ENCODE peak calls at places on chromosomes 2 and 18, in four cellular contexts. W, G, E and V are unnamed samples.
A peak's percentile ranks its signal among the peaks of the same experiment; 100 is the strongest.

GRCh38 chr2:16223481-16224177 is 283.3 kb downstream of the MYCN start:
- DNase-seq in G (no peak), E (no peak), W (no peak), V (no peak)

GRCh38 chr2:223797811-223798721 is 39.3 kb downstream of the AP1S3 start:
- DNase-seq in E (peak; percentile 39), W (no peak), G (peak; percentile 79), V (peak; percentile 60)

GRCh38 chr2:230949966-230950832 is 25.2 kb upstream of the GPR55 start:
- DNase-seq in W (no peak), E (no peak), G (peak; percentile 94), V (peak; percentile 61)

GRCh38 chr2:59025157-59025757 is 784.1 kb upstream of the FANCL start:
- DNase-seq in E (peak; percentile 75), W (no peak), G (no peak), V (peak; percentile 28)

GRCh38 chr2:19898592-19899329 is 3.0 kb downstream of the TTC32 start:
- DNase-seq in E (no peak), G (no peak), W (no peak), V (no peak)

GRCh38 chr18:36856815-36857214 is 27.9 kb downstream of the KIAA1328 start:
- DNase-seq in E (no peak), W (no peak), G (no peak), V (no peak)

GRCh38 chr18:9364242-9364641 is 29.7 kb downstream of the TWSG1 start:
- DNase-seq in W (no peak), G (no peak), E (no peak), V (no peak)

GRCh38 chr2:225737556-225737955 is 338.0 kb downstream of the NYAP2 start:
- DNase-seq in W (no peak), G (no peak), E (no peak), V (no peak)

GRCh38 chr2:42967959-42968674 is 175.7 kb upstream of the HAAO start:
- DNase-seq in W (no peak), G (no peak), E (no peak), V (no peak)

GRCh38 chr18:71598374-71598773 is 945.8 kb downstream of the CBLN2 start:
- DNase-seq in W (no peak), E (no peak), G (no peak), V (no peak)

GRCh38 chr2:174021056-174021656 is 56.0 kb upstream of the SP3 start:
- DNase-seq in E (no peak), G (no peak), W (no peak), V (peak; percentile 48)

GRCh38 chr2:71190959-71191943 is 35.7 kb downstream of the PAIP2B start:
- DNase-seq in G (no peak), E (no peak), W (no peak), V (no peak)

GRCh38 chr18:14092625-14093361 is 39.4 kb downstream of the ZNF519 start:
- DNase-seq in E (no peak), G (no peak), W (no peak), V (no peak)

GRCh38 chr2:25076749-25077148 is 34.9 kb downstream of the EFR3B start:
- DNase-seq in G (no peak), E (no peak), W (no peak), V (no peak)

GRCh38 chr2:239793851-239794250 is 231.3 kb downstream of the NDUFA10 start:
- DNase-seq in E (no peak), W (no peak), G (no peak), V (no peak)

GRCh38 chr18:55997156-55997561 is 409.2 kb upstream of the TCF4 start:
- DNase-seq in G (no peak), E (no peak), W (no peak), V (no peak)
- TF ChIP-seq CTCF in G (no peak), E (no peak), W (no peak), V (no peak)

DNA sequence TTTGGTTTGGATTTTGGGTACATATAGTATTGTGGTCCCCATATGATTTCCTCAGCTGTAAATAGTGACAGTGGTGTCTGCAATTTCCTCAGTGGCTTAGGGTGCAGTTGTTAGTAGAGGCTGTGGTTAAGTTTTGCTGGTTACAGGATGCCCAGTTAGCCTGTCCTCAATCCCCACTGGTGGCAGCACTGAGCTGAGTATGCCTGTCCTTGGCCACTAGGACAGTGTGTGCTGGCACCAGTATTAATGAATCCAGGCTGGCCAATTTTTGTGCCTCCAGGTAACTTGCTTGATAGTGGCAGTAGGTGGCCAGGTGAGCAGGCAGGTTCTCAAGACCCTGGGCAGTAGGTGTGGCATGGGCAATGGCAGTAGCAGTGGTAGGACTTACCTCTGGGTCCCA is 973.1 kb downstream of the TMEM182 start:
- DNase-seq in G (no peak), W (no peak), E (no peak), V (no peak)
- TF ChIP-seq CTCF in G (no peak), W (no peak), E (peak; percentile 18), V (no peak)

GRCh38 chr2:135926605-135927004 is 50.4 kb upstream of the MCM6 start:
- DNase-seq in E (no peak), W (no peak), G (no peak), V (no peak)
- TF ChIP-seq CTCF in E (no peak), W (no peak), G (no peak), V (no peak)

GRCh38 chr18:57910134-57910533 is 107.0 kb upstream of the ATP8B1 start:
- DNase-seq in W (no peak), E (no peak), G (no peak), V (no peak)

GRCh38 chr18:57909620-57910019 is 106.5 kb upstream of the ATP8B1 start:
- DNase-seq in E (no peak), G (no peak), W (no peak), V (no peak)

GRCh38 chr18:57913686-57914085 is 110.6 kb upstream of the ATP8B1 start:
- DNase-seq in E (no peak), W (no peak), G (no peak), V (no peak)

GRCh38 chr18:57908092-57908491 is 105.0 kb upstream of the ATP8B1 start:
- DNase-seq in W (no peak), E (no peak), G (no peak), V (no peak)

DNA sequence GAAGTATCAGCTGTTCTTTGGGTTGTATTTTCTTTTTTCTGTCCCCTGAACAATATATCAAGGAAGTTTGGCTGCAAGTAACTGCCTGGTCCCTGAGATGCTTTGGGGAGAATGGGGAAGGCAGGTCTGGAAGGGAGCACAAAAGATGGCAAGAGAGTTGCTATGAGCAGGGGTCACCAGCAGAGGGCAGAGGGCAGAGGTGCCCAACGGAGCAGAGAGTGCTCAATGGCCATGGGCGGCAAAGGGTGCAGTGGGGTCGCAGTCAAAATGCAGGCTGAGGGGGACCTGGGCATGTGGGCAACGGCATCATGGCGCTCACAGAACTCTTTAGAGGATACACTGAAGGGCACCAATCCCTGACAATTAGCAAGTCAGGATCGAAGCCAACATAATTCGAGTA is 107.7 kb upstream of the ATP8B1 start:
- DNase-seq in E (peak; percentile 31), W (no peak), G (no peak), V (peak; percentile 31)
- TF ChIP-seq CTCF in E (peak; percentile 59), W (no peak), G (peak; percentile 84), V (peak; percentile 39)

DNA sequence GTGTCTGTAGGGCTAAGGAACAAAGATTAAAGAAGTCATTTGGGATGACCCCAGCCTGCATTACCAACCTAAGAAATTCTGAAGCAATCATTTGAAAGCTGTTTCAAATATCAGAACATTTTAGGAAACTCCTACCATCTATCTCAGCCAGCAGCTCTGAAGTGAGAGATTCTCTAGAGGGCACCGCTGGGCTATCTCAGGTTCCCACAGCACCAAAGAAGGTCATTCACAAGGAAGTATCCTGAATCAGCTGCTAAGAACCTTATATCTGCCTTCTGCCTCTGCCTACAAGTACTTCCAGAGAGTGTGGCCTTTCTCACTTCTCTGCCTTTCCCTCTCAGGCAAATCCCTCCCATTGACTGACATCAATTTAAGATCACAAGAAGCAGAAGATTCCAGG is 13.4 kb upstream of the EVA1A start:
- DNase-seq in G (no peak), E (no peak), W (no peak), V (no peak)
- TF ChIP-seq CTCF in G (no peak), E (no peak), W (no peak), V (no peak)

GRCh38 chr18:24727685-24728084 is 267.2 kb downstream of the HRH4 start:
- DNase-seq in W (no peak), E (peak; percentile 32), G (no peak), V (no peak)
- TF ChIP-seq CTCF in W (no peak), E (peak; percentile 32), G (peak; percentile 17), V (no peak)

DNA sequence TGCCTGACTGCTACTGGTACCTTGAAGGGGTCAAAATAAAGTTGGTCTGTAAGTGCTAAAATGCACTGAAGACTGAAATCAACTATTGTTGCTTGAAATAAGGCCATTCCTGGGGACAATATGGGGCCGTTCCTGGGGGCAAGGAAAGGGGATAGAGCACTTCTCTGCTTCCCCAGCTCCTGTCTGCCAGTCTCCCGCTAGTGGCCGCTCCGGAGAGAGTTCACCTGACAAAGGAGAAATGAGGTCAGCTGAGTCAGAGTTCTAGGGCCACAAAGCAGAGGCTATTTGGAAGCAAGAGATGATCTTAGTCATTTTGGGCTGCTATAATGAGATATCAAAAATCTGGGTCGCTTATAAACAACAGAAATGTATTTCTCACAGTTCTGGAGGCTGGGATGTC is 345.9 kb downstream of the TSN start:
- DNase-seq in W (no peak), G (no peak), E (no peak), V (no peak)
- TF ChIP-seq CTCF in W (no peak), G (no peak), E (peak; percentile 7), V (no peak)

GRCh38 chr2:65315042-65315441 is 87.4 kb downstream of the ACTR2 start:
- DNase-seq in E (no peak), G (no peak), W (no peak), V (no peak)

GRCh38 chr2:65311596-65311995 is 84.0 kb downstream of the ACTR2 start:
- DNase-seq in G (no peak), E (no peak), W (no peak), V (no peak)

GRCh38 chr2:65311049-65311448 is 83.4 kb downstream of the ACTR2 start:
- DNase-seq in W (no peak), G (no peak), E (no peak), V (no peak)

GRCh38 chr2:65313954-65314256 is 86.3 kb downstream of the ACTR2 start:
- DNase-seq in E (no peak), W (no peak), G (no peak), V (no peak)

DNA sequence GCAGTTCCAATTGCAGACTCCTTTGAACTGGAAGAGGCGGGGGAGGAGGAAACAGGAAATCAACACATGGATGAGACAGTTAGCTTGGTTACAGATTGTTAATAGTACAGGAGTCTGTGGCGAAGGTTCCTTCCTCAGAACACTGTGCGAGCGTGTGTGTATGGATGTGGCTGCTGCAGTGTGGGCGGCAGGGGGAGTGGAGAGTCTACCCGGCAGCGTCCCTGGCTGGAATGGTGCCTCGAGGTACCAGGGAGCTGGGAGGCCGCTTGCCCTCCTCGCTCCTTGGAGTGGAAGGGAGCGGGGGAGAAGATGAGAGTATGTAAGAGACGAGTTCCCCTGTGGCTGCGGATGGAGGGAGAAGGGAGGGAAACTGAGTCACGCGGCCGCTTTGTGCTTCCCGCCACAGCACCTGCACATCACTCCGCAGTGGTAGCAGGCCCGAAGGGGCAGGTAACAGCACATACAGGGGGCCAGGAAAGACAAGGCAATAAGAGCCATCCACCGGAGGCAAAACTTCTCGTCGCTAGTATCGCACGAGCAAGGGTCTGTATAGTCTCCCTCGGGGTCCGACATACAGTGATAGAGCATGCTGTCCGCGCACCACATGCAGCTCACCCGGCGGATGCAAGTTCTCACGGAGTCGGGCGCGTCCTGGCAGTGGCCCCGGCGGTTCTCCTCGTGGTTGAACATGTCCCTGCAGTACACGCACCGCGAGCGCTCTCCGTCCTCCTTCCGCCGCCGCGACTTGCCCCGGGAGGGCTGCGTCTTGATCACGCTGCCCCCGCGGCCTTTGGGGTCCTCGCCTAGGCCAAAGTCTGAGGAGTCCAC is 85.7 kb downstream of the ACTR2 start:
- DNase-seq in G (no peak), W (no peak), E (no peak), V (no peak)
- TF ChIP-seq CTCF in G (no peak), W (no peak), E (no peak), V (no peak)